ENCODE peak calls at places on chromosomes 12 and 14, in nine cellular contexts. L is heart left ventricle; N is CD8-positive, alpha-beta T cell; G is iPS DF 6.9; U is mammary epithelial cell; S is aorta; H is testis; O is cardiac muscle cell; F is HCT116. J is an unnamed sample.

GRCh38 chr12:21831671-21832357 is 57.3 kb upstream of the KCNJ8 start:
- DNase-seq in N (no peak), O (no peak), U (no peak), F (no peak), L (peak), G (no peak), S (peak), H (peak), J (no peak)

GRCh38 chr12:46264057-46264456 is 4.8 kb downstream of the SLC38A1 start:
- DNase-seq in O (no peak), N (no peak), S (no peak), H (no peak), U (peak), L (no peak), F (no peak), G (no peak), J (no peak)

GRCh38 chr12:92041742-92042141 is 103.9 kb downstream of the BTG1 start:
- DNase-seq in U (peak), O (no peak), S (no peak), N (peak), H (no peak), F (no peak), G (no peak), L (no peak), J (no peak)

GRCh38 chr14:24067133-24068082 is 4.0 kb upstream of the CPNE6 start:
- DNase-seq in G (no peak), O (no peak), H (no peak), L (no peak), U (no peak), N (no peak), F (no peak), S (no peak), J (no peak)

GRCh38 chr12:4535092-4535491 is 3.6 kb upstream of the RAD51AP1 start:
- DNase-seq in H (no peak), G (no peak), S (no peak), U (no peak), L (no peak), O (no peak), F (no peak), N (no peak), J (no peak)

GRCh38 chr12:96098631-96099030 is 63.2 kb upstream of the LTA4H start:
- DNase-seq in G (no peak), H (no peak), L (no peak), F (no peak), N (no peak), U (no peak), O (no peak), S (no peak), J (no peak)

GRCh38 chr14:87810711-87811110 is 182.3 kb downstream of the GALC start:
- DNase-seq in N (no peak), L (no peak), S (no peak), F (no peak), U (no peak), G (no peak), O (peak), H (peak), J (no peak)

GRCh38 chr14:72618424-72618823 is 275.5 kb downstream of the DPF3 start:
- DNase-seq in H (no peak), L (peak), S (no peak), U (no peak), F (no peak), N (no peak), O (no peak), G (no peak), J (no peak)

GRCh38 chr12:4979737-4980136 is 63.9 kb upstream of the KCNA5 start:
- DNase-seq in U (no peak), O (no peak), H (no peak), S (no peak), G (no peak), N (no peak), F (no peak), L (no peak), J (no peak)

GRCh38 chr12:50507930-50508329 is 3.1 kb downstream of the DIP2B start:
- DNase-seq in G (no peak), F (no peak), O (no peak), U (no peak), L (no peak), H (no peak), S (no peak), N (peak), J (peak)

GRCh38 chr12:67394600-67394999 is 125.4 kb downstream of the CAND1 start:
- DNase-seq in L (peak), N (no peak), S (peak), O (no peak), G (no peak), U (peak), F (no peak), H (peak), J (no peak)

GRCh38 chr14:51636109-51636508 is 15.6 kb upstream of the FRMD6 start:
- DNase-seq in G (no peak), L (no peak), S (no peak), H (no peak), N (no peak), F (no peak), O (no peak), U (no peak), J (no peak)

GRCh38 chr14:73058923-73059311 is 583 bp downstream of the RBM25 start:
- DNase-seq in L (no peak), U (peak), G (no peak), H (peak), N (no peak), F (no peak), S (no peak), O (peak), J (no peak)

GRCh38 chr12:42779186-42779859 is 189.8 kb upstream of the PRICKLE1 start:
- DNase-seq in H (no peak), F (no peak), G (no peak), U (peak), N (no peak), L (no peak), O (no peak), S (no peak), J (no peak)
- H3K27ac ChIP-seq in H (no peak), F (no peak), G (no peak), U (peak), N (no peak), L (no peak), O (peak), S (no peak), J (no peak)

GRCh38 chr14:92701826-92702225 is 46.6 kb downstream of the LGMN start:
- DNase-seq in F (no peak), G (no peak), S (peak), O (no peak), L (no peak), N (no peak), U (no peak), H (no peak), J (no peak)
- H3K27ac ChIP-seq in F (no peak), G (no peak), S (no peak), O (no peak), L (no peak), N (no peak), U (no peak), H (no peak), J (no peak)

GRCh38 chr12:121113057-121113456 is 19.6 kb upstream of the P2RX7 start:
- DNase-seq in G (no peak), H (no peak), F (no peak), S (no peak), U (no peak), L (no peak), O (no peak), N (no peak), J (no peak)
- H3K27ac ChIP-seq in G (no peak), H (no peak), F (no peak), S (no peak), U (no peak), L (no peak), O (no peak), N (no peak), J (no peak)

GRCh38 chr14:60125918-60126317 is 34.2 kb downstream of the PCNX4 start:
- DNase-seq in O (no peak), U (no peak), H (no peak), S (no peak), N (no peak), F (no peak), G (no peak), L (no peak), J (no peak)
- H3K27ac ChIP-seq in O (no peak), U (no peak), H (no peak), S (no peak), N (no peak), F (no peak), G (no peak), L (no peak), J (no peak)

DNA sequence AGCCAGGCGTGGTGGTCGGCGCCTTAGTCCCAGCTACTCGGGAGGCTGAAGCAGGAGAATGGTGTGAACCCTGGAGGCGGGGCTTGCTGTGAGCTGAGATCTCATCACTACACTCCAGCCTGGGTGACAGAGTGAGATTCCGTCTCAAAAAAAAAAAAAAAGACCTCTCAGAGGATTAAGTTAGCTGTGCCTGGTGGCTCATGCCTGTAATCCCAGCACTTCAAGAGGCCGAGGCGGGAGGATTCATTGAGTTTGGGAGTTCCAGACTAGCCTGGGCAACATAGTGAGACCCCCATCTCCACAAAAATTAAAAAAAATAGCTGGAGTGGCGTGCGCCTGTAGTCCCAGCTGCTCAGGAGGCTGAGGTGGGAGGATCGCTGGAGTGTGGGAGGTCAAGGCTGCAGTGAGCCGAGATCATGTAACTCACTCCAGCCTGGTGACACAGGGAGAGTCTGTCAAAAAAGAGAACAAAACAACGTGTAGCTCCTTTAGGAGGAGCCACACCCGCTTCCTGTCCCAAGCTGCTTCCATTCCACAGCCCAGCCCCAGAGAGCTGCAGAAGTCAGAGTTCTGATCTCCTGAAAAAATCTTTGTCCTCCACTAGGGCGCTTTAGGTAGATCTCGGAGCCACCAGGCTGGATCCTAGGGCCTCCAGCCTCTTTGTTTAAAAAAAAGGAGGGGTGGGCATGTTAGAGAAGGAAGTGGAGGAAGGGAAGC is 11.5 kb upstream of the ULK1 start:
- DNase-seq in N (no peak), O (no peak), L (no peak), G (no peak), H (no peak), F (no peak), S (no peak), U (no peak), J (no peak)
- H3K27ac ChIP-seq in N (no peak), O (no peak), L (no peak), G (no peak), H (no peak), F (no peak), S (no peak), U (no peak), J (no peak)

GRCh38 chr14:22263961-22264360 is 325.1 kb downstream of the DAD1 start:
- DNase-seq in O (no peak), G (no peak), L (no peak), U (no peak), F (no peak), N (no peak), S (no peak), H (no peak), J (no peak)

GRCh38 chr14:22266683-22267082 is 322.3 kb downstream of the DAD1 start:
- DNase-seq in O (no peak), U (no peak), L (no peak), N (no peak), G (no peak), S (no peak), F (no peak), H (no peak), J (no peak)

GRCh38 chr14:22266141-22266442 is 322.9 kb downstream of the DAD1 start:
- DNase-seq in N (no peak), S (no peak), H (no peak), G (no peak), L (no peak), U (peak), F (no peak), O (no peak), J (no peak)

GRCh38 chr14:22264759-22265158 is 324.3 kb downstream of the DAD1 start:
- DNase-seq in H (no peak), L (no peak), G (no peak), O (no peak), U (no peak), F (no peak), S (no peak), N (no peak), J (no peak)

GRCh38 chr14:22265319-22266140 is 323.5 kb downstream of the DAD1 start:
- DNase-seq in H (no peak), S (no peak), L (no peak), F (no peak), G (no peak), O (no peak), U (peak), N (no peak), J (no peak)
- H3K27ac ChIP-seq in H (peak), S (peak), L (no peak), F (no peak), G (no peak), O (no peak), U (peak), N (no peak), J (no peak)

DNA sequence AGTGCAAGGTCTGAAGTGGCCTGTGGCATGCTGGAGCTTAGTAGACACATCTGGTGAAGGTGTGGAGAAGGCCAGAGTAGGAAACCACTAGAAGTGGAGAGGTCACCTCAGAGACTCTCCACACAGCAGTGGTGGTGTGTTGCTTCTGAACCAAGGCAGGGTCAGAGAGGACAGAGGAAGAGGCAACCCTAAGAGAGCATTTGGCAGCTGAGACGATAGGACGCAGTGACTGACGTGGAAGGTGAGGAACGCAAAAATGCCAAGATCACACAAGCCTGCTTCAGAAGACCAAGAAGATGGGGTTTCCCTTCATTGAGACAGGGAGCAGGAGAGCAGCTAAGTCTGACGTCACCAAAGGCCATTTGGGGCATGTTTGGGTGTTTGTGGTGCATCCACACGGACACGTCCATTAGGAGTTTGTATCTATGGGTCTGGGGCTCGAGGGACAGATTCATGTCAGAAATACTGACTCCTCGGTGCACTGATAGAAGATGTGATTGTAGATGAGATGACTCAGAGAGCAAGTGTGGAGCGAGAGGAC is 338.1 kb downstream of the CACNA1C start:
- DNase-seq in F (no peak), U (no peak), O (no peak), N (no peak), H (no peak), L (no peak), G (no peak), S (no peak), J (no peak)
- H3K27ac ChIP-seq in F (no peak), U (no peak), O (no peak), N (no peak), H (no peak), L (no peak), G (no peak), S (no peak), J (no peak)